ENCODE peak calls at places on chromosomes 4 and X, in eight cellular contexts. One of them, this sample, is unnamed.

GRCh38 chr4:131644619-131645018 is 1504.5 kb upstream of the PCDH10 start:
- DNase-seq in dorsolateral prefrontal cortex: no peak
- DNase-seq in cardiac muscle cell: peak
- DNase-seq in gastrocnemius medialis: no peak
- DNase-seq in transverse colon: no peak
- DNase-seq in progenitor cell of endocrine pancreas: no peak
- DNase-seq in adrenal gland: peak
- DNase-seq in CD8-positive, alpha-beta T cell: no peak
- DNase-seq in this sample: no peak

GRCh38 chr4:74543247-74543670 is 98.3 kb downstream of the AREG start:
- DNase-seq in dorsolateral prefrontal cortex: no peak
- DNase-seq in cardiac muscle cell: no peak
- DNase-seq in gastrocnemius medialis: no peak
- DNase-seq in transverse colon: no peak
- DNase-seq in progenitor cell of endocrine pancreas: no peak
- DNase-seq in adrenal gland: no peak
- DNase-seq in CD8-positive, alpha-beta T cell: no peak
- DNase-seq in this sample: peak

GRCh38 chr4:5753766-5754528 is 42.9 kb downstream of the EVC start:
- DNase-seq in dorsolateral prefrontal cortex: no peak
- DNase-seq in cardiac muscle cell: peak
- DNase-seq in gastrocnemius medialis: no peak
- DNase-seq in transverse colon: no peak
- DNase-seq in progenitor cell of endocrine pancreas: no peak
- DNase-seq in adrenal gland: peak
- DNase-seq in CD8-positive, alpha-beta T cell: no peak
- DNase-seq in this sample: no peak

GRCh38 chrX:52426810-52427209 is 58.0 kb downstream of the XAGE2 start:
- DNase-seq in dorsolateral prefrontal cortex: no peak
- DNase-seq in cardiac muscle cell: no peak
- DNase-seq in gastrocnemius medialis: no peak
- DNase-seq in transverse colon: no peak
- DNase-seq in progenitor cell of endocrine pancreas: no peak
- DNase-seq in adrenal gland: no peak
- DNase-seq in CD8-positive, alpha-beta T cell: no peak
- DNase-seq in this sample: no peak

GRCh38 chrX:109266034-109266433 is 215.9 kb downstream of the GUCY2F start:
- DNase-seq in dorsolateral prefrontal cortex: no peak
- DNase-seq in cardiac muscle cell: no peak
- DNase-seq in gastrocnemius medialis: no peak
- DNase-seq in transverse colon: no peak
- DNase-seq in progenitor cell of endocrine pancreas: no peak
- DNase-seq in adrenal gland: no peak
- DNase-seq in CD8-positive, alpha-beta T cell: no peak
- DNase-seq in this sample: no peak

GRCh38 chr4:133596459-133596858 is 447.4 kb downstream of the PCDH10 start:
- DNase-seq in dorsolateral prefrontal cortex: no peak
- DNase-seq in cardiac muscle cell: no peak
- DNase-seq in gastrocnemius medialis: no peak
- DNase-seq in transverse colon: no peak
- DNase-seq in progenitor cell of endocrine pancreas: no peak
- DNase-seq in adrenal gland: no peak
- DNase-seq in CD8-positive, alpha-beta T cell: no peak
- DNase-seq in this sample: no peak

GRCh38 chrX:121322159-121322558 is 274.7 kb downstream of the GLUD2 start:
- DNase-seq in dorsolateral prefrontal cortex: no peak
- DNase-seq in cardiac muscle cell: no peak
- DNase-seq in gastrocnemius medialis: no peak
- DNase-seq in transverse colon: no peak
- DNase-seq in progenitor cell of endocrine pancreas: no peak
- DNase-seq in adrenal gland: no peak
- DNase-seq in CD8-positive, alpha-beta T cell: no peak
- DNase-seq in this sample: no peak

GRCh38 chr4:124334119-124334518 is 378.4 kb downstream of the ANKRD50 start:
- DNase-seq in dorsolateral prefrontal cortex: no peak
- DNase-seq in cardiac muscle cell: peak
- DNase-seq in gastrocnemius medialis: no peak
- DNase-seq in transverse colon: no peak
- DNase-seq in progenitor cell of endocrine pancreas: no peak
- DNase-seq in adrenal gland: peak
- DNase-seq in CD8-positive, alpha-beta T cell: no peak
- DNase-seq in this sample: no peak

GRCh38 chrX:106564986-106565385 is 46.8 kb upstream of the RADX start:
- DNase-seq in dorsolateral prefrontal cortex: no peak
- DNase-seq in cardiac muscle cell: no peak
- DNase-seq in gastrocnemius medialis: no peak
- DNase-seq in transverse colon: no peak
- DNase-seq in progenitor cell of endocrine pancreas: no peak
- DNase-seq in adrenal gland: no peak
- DNase-seq in CD8-positive, alpha-beta T cell: no peak
- DNase-seq in this sample: no peak

GRCh38 chr4:107619065-107619464 is 101.0 kb downstream of the PAPSS1 start:
- DNase-seq in dorsolateral prefrontal cortex: no peak
- DNase-seq in cardiac muscle cell: peak
- DNase-seq in gastrocnemius medialis: peak
- DNase-seq in transverse colon: no peak
- DNase-seq in progenitor cell of endocrine pancreas: no peak
- DNase-seq in adrenal gland: no peak
- DNase-seq in CD8-positive, alpha-beta T cell: no peak
- DNase-seq in this sample: no peak

DNA sequence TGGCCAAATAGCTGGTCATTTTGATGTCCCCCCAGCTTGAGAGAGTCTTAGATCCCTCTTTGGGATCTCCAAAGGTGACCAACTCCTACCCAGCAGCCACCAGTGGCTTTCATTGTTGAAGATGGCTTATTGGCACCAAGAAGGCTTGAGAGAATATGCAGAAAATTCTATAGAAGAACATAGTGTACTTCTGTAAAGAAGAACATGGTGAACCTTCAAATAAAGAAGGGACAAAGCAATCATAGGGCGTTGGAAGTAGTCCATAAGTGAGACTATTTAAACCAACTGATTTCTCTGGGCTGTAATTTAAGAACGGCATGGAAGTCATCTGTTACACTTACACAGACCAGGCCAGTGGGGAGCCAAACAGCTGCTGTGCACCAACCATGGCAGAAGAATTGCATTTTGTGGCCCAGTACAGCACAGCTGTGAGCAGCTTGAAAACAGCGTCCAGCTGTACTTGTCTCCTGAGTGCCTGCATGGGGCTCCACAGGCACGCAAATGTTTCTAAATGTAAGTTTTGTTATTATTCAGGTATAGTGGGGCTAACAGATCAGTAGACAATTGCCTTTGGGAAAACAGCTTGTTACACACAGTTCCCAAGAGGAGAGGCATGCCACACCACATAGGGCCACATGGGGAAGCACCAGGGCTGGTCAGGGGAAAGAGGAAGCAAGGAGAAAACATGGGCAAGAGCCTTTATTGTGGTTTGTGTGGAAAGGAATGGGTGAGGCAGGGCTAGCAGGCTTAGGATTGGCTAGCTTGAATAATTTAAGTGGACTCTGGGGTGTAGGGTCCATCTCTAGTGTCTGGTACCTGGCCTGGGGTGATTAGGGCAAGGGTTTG is 125.0 kb downstream of the ARHGAP6 start:
- DNase-seq in dorsolateral prefrontal cortex: no peak
- DNase-seq in cardiac muscle cell: peak
- DNase-seq in gastrocnemius medialis: peak
- DNase-seq in transverse colon: no peak
- DNase-seq in progenitor cell of endocrine pancreas: no peak
- DNase-seq in adrenal gland: no peak
- DNase-seq in CD8-positive, alpha-beta T cell: no peak
- DNase-seq in this sample: peak
- TF ChIP-seq CTCF in dorsolateral prefrontal cortex: no peak
- TF ChIP-seq CTCF in cardiac muscle cell: peak
- TF ChIP-seq CTCF in gastrocnemius medialis: peak
- TF ChIP-seq CTCF in transverse colon: no peak
- TF ChIP-seq CTCF in progenitor cell of endocrine pancreas: no peak
- TF ChIP-seq CTCF in adrenal gland: no peak
- TF ChIP-seq CTCF in CD8-positive, alpha-beta T cell: no peak
- TF ChIP-seq CTCF in this sample: peak

GRCh38 chr4:113006632-113007031 is 42.8 kb upstream of the ANK2 start:
- DNase-seq in dorsolateral prefrontal cortex: no peak
- DNase-seq in cardiac muscle cell: no peak
- DNase-seq in gastrocnemius medialis: no peak
- DNase-seq in transverse colon: no peak
- DNase-seq in progenitor cell of endocrine pancreas: no peak
- DNase-seq in adrenal gland: no peak
- DNase-seq in CD8-positive, alpha-beta T cell: no peak
- DNase-seq in this sample: no peak
- TF ChIP-seq CTCF in dorsolateral prefrontal cortex: peak
- TF ChIP-seq CTCF in cardiac muscle cell: no peak
- TF ChIP-seq CTCF in gastrocnemius medialis: no peak
- TF ChIP-seq CTCF in transverse colon: no peak
- TF ChIP-seq CTCF in progenitor cell of endocrine pancreas: no peak
- TF ChIP-seq CTCF in adrenal gland: no peak
- TF ChIP-seq CTCF in CD8-positive, alpha-beta T cell: no peak
- TF ChIP-seq CTCF in this sample: no peak

DNA sequence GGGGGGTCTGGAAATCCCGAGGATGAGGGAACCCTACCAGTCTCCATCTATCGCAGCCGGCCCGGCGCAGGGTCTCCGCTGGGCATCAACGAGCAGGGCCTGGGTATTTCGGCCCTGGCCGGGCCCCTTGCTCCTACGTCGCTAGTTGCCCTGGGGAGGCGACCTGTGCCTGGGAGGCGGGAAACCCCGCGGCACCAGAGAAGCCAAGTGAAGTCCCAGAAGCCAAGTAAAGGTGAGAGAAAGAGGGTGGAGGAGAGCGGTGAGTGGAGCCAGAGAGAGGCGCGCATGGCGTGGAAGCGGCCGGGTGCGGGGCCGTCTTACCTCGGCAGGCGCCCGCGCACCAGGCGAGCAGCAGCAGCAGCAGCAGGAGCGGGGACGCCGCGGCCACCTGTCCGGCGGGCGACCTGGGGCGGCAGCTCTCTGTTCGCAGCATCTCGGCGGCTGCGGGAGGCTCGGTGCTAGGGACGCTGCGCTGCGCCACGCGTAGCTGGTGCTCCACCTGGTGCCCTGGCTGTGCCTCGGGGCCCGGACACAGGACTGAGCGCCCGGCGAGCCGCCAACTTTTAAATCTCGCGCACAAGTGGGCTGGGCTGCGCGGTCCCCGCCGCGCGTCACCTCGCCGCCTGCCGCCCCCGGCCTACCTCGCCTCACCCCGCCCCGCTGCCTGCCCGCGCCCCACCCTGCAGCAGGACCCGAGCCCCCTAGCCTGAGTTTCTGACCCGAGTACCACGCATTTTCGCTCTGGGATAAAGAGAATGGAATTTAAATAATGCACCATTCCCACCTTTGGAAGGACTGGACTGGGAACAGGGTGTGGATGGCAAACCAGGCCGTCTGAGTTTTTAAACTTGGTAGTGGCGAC is at the start of gene NMU:
- DNase-seq in dorsolateral prefrontal cortex: peak
- DNase-seq in cardiac muscle cell: peak
- DNase-seq in gastrocnemius medialis: no peak
- DNase-seq in transverse colon: peak
- DNase-seq in progenitor cell of endocrine pancreas: peak
- DNase-seq in adrenal gland: peak
- DNase-seq in CD8-positive, alpha-beta T cell: no peak
- DNase-seq in this sample: peak
- TF ChIP-seq CTCF in dorsolateral prefrontal cortex: no peak
- TF ChIP-seq CTCF in cardiac muscle cell: no peak
- TF ChIP-seq CTCF in gastrocnemius medialis: no peak
- TF ChIP-seq CTCF in transverse colon: no peak
- TF ChIP-seq CTCF in progenitor cell of endocrine pancreas: peak
- TF ChIP-seq CTCF in adrenal gland: no peak
- TF ChIP-seq CTCF in CD8-positive, alpha-beta T cell: no peak
- TF ChIP-seq CTCF in this sample: peak

DNA sequence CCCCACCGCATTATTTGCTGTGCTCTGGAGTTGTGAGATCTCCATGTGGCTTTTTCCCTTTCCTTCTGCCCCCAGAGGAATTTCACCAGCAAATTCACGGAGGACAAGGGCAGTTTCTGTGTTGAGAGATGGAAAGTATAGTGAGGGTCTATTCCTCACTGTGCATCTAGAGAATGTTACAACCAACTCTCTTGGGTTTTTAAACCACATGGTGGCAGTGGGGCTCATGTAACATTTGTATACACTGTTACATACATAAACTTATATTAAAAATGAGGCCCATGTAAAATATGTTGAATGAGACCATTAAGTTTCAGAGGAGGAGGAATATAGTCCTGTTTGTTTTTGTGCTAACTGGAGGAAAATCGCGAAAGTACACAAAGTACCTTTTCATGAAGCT is 914 bp upstream of the PRKG2 start:
- DNase-seq in dorsolateral prefrontal cortex: no peak
- DNase-seq in cardiac muscle cell: peak
- DNase-seq in gastrocnemius medialis: no peak
- DNase-seq in transverse colon: no peak
- DNase-seq in progenitor cell of endocrine pancreas: no peak
- DNase-seq in adrenal gland: no peak
- DNase-seq in CD8-positive, alpha-beta T cell: no peak
- DNase-seq in this sample: no peak
- TF ChIP-seq CTCF in dorsolateral prefrontal cortex: no peak
- TF ChIP-seq CTCF in cardiac muscle cell: no peak
- TF ChIP-seq CTCF in gastrocnemius medialis: no peak
- TF ChIP-seq CTCF in transverse colon: no peak
- TF ChIP-seq CTCF in progenitor cell of endocrine pancreas: no peak
- TF ChIP-seq CTCF in adrenal gland: no peak
- TF ChIP-seq CTCF in CD8-positive, alpha-beta T cell: no peak
- TF ChIP-seq CTCF in this sample: no peak

DNA sequence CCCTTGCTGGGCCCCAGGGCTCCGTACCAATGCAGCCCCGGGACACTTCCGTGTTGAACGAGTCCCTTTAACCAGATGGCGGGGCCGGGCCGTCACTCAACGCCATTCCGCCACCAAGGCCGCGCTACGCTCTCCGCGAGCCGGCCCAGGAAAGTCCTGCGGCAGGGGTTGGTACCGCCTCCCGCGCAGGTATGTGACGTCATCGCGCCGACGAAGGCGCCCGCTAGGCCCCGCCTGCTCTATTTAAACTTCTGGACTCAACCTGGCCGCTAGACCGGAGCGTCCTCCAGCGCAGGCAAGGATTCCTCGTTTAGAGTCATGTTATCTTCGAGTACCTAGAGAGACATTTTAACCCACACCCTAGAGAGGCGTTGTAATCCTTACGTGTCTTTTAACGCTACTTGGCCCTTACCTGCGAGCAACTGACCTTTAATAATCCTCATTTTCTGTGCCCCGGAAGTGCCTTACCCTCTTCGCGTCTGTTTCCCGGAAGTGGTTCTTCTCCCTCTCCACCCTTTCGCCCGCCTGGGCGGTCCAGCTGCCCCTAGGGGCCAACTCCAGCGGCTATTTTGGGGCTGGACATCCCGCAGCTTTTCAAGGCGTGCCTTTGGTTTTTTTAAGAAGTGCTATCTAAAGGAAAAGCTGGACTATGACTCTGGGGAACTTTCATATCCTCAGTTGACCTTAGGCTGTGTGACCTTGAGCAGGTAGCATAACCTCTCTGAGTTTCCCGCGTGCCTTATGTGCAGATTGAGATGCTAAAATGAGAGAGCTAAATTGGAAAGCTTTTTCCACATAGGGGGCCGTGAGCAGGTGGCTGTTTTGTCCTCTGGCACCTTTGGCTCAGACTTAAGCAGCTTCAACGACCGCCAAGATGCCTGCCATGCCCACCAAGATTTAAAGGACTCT is at the start of gene PNPLA4:
- DNase-seq in dorsolateral prefrontal cortex: peak
- DNase-seq in cardiac muscle cell: peak
- DNase-seq in gastrocnemius medialis: peak
- DNase-seq in transverse colon: peak
- DNase-seq in progenitor cell of endocrine pancreas: peak
- DNase-seq in adrenal gland: peak
- DNase-seq in CD8-positive, alpha-beta T cell: peak
- DNase-seq in this sample: peak
- TF ChIP-seq CTCF in dorsolateral prefrontal cortex: no peak
- TF ChIP-seq CTCF in cardiac muscle cell: no peak
- TF ChIP-seq CTCF in gastrocnemius medialis: no peak
- TF ChIP-seq CTCF in transverse colon: peak
- TF ChIP-seq CTCF in progenitor cell of endocrine pancreas: peak
- TF ChIP-seq CTCF in adrenal gland: no peak
- TF ChIP-seq CTCF in CD8-positive, alpha-beta T cell: no peak
- TF ChIP-seq CTCF in this sample: no peak